ENCODE peak calls at places on chromosomes 11 and 22, in nine cellular contexts. One of them, this sample, is unnamed.

GRCh38 chr11:72583177-72583553 is 91.1 kb downstream of the PDE2A start:
- DNase-seq in HT1080: no peak
- DNase-seq in stimulated activated CD4-positive, alpha-beta T cell treated with anti-CD3 and anti-CD28 coated beads, Interleukin-4, amount 100 ng/mL, for 1 hour: no peak
- DNase-seq in immature natural killer cell: no peak
- DNase-seq in nucleus accumbens: no peak
- DNase-seq in naive thymus-derived CD8-positive, alpha-beta T cell: no peak
- DNase-seq in sigmoid colon: peak
- DNase-seq in fibroblast of the aortic adventitia: no peak
- DNase-seq in fibroblast of lung: no peak
- DNase-seq in this sample: no peak

GRCh38 chr22:39808087-39808486 is 85.5 kb downstream of the ENTHD1 start:
- DNase-seq in nucleus accumbens: no peak
- DNase-seq in naive thymus-derived CD8-positive, alpha-beta T cell: no peak
- DNase-seq in HT1080: peak
- DNase-seq in fibroblast of lung: no peak
- DNase-seq in fibroblast of the aortic adventitia: peak
- DNase-seq in immature natural killer cell: no peak
- DNase-seq in sigmoid colon: no peak
- DNase-seq in stimulated activated CD4-positive, alpha-beta T cell treated with anti-CD3 and anti-CD28 coated beads, Interleukin-4, amount 100 ng/mL, for 1 hour: peak
- DNase-seq in this sample: no peak

GRCh38 chr22:19022755-19023154 is 86.7 kb upstream of the PRODH start:
- DNase-seq in nucleus accumbens: no peak
- DNase-seq in HT1080: no peak
- DNase-seq in stimulated activated CD4-positive, alpha-beta T cell treated with anti-CD3 and anti-CD28 coated beads, Interleukin-4, amount 100 ng/mL, for 1 hour: no peak
- DNase-seq in fibroblast of the aortic adventitia: no peak
- DNase-seq in fibroblast of lung: no peak
- DNase-seq in naive thymus-derived CD8-positive, alpha-beta T cell: no peak
- DNase-seq in sigmoid colon: no peak
- DNase-seq in immature natural killer cell: no peak
- DNase-seq in this sample: no peak

GRCh38 chr22:30506507-30506968 is 1.0 kb upstream of the SEC14L4 start:
- DNase-seq in naive thymus-derived CD8-positive, alpha-beta T cell: no peak
- DNase-seq in HT1080: no peak
- DNase-seq in stimulated activated CD4-positive, alpha-beta T cell treated with anti-CD3 and anti-CD28 coated beads, Interleukin-4, amount 100 ng/mL, for 1 hour: no peak
- DNase-seq in fibroblast of lung: no peak
- DNase-seq in nucleus accumbens: no peak
- DNase-seq in immature natural killer cell: no peak
- DNase-seq in fibroblast of the aortic adventitia: no peak
- DNase-seq in sigmoid colon: no peak
- DNase-seq in this sample: no peak

GRCh38 chr11:8022876-8023275 is 35.7 kb downstream of the EIF3F start:
- DNase-seq in sigmoid colon: no peak
- DNase-seq in nucleus accumbens: no peak
- DNase-seq in HT1080: no peak
- DNase-seq in stimulated activated CD4-positive, alpha-beta T cell treated with anti-CD3 and anti-CD28 coated beads, Interleukin-4, amount 100 ng/mL, for 1 hour: no peak
- DNase-seq in fibroblast of the aortic adventitia: no peak
- DNase-seq in immature natural killer cell: no peak
- DNase-seq in fibroblast of lung: no peak
- DNase-seq in naive thymus-derived CD8-positive, alpha-beta T cell: no peak
- DNase-seq in this sample: no peak

GRCh38 chr11:115525600-115526006 is 21.4 kb upstream of the CADM1 start:
- DNase-seq in sigmoid colon: no peak
- DNase-seq in fibroblast of the aortic adventitia: no peak
- DNase-seq in fibroblast of lung: no peak
- DNase-seq in immature natural killer cell: no peak
- DNase-seq in naive thymus-derived CD8-positive, alpha-beta T cell: no peak
- DNase-seq in stimulated activated CD4-positive, alpha-beta T cell treated with anti-CD3 and anti-CD28 coated beads, Interleukin-4, amount 100 ng/mL, for 1 hour: no peak
- DNase-seq in nucleus accumbens: no peak
- DNase-seq in HT1080: no peak
- DNase-seq in this sample: no peak

GRCh38 chr22:39135092-39135896 is 17.2 kb downstream of the CBX7 start:
- DNase-seq in immature natural killer cell: peak
- DNase-seq in nucleus accumbens: no peak
- DNase-seq in fibroblast of the aortic adventitia: no peak
- DNase-seq in sigmoid colon: peak
- DNase-seq in naive thymus-derived CD8-positive, alpha-beta T cell: peak
- DNase-seq in stimulated activated CD4-positive, alpha-beta T cell treated with anti-CD3 and anti-CD28 coated beads, Interleukin-4, amount 100 ng/mL, for 1 hour: peak
- DNase-seq in fibroblast of lung: peak
- DNase-seq in HT1080: peak
- DNase-seq in this sample: no peak

GRCh38 chr11:122910775-122911174 is 28.2 kb downstream of the JHY start:
- DNase-seq in stimulated activated CD4-positive, alpha-beta T cell treated with anti-CD3 and anti-CD28 coated beads, Interleukin-4, amount 100 ng/mL, for 1 hour: no peak
- DNase-seq in naive thymus-derived CD8-positive, alpha-beta T cell: no peak
- DNase-seq in sigmoid colon: no peak
- DNase-seq in nucleus accumbens: no peak
- DNase-seq in fibroblast of the aortic adventitia: peak
- DNase-seq in fibroblast of lung: peak
- DNase-seq in HT1080: no peak
- DNase-seq in immature natural killer cell: no peak
- DNase-seq in this sample: no peak

GRCh38 chr22:39220897-39221850 is 23.6 kb downstream of the PDGFB start:
- DNase-seq in sigmoid colon: peak
- DNase-seq in naive thymus-derived CD8-positive, alpha-beta T cell: no peak
- DNase-seq in HT1080: no peak
- DNase-seq in nucleus accumbens: no peak
- DNase-seq in immature natural killer cell: no peak
- DNase-seq in stimulated activated CD4-positive, alpha-beta T cell treated with anti-CD3 and anti-CD28 coated beads, Interleukin-4, amount 100 ng/mL, for 1 hour: no peak
- DNase-seq in fibroblast of lung: peak
- DNase-seq in fibroblast of the aortic adventitia: peak
- DNase-seq in this sample: no peak

GRCh38 chr11:92480519-92480918 is 255.9 kb downstream of the FAT3 start:
- DNase-seq in fibroblast of the aortic adventitia: no peak
- DNase-seq in immature natural killer cell: no peak
- DNase-seq in fibroblast of lung: peak
- DNase-seq in nucleus accumbens: no peak
- DNase-seq in stimulated activated CD4-positive, alpha-beta T cell treated with anti-CD3 and anti-CD28 coated beads, Interleukin-4, amount 100 ng/mL, for 1 hour: no peak
- DNase-seq in sigmoid colon: no peak
- DNase-seq in HT1080: no peak
- DNase-seq in naive thymus-derived CD8-positive, alpha-beta T cell: no peak
- DNase-seq in this sample: no peak

GRCh38 chr11:92324890-92325289 is 100.3 kb downstream of the FAT3 start:
- DNase-seq in stimulated activated CD4-positive, alpha-beta T cell treated with anti-CD3 and anti-CD28 coated beads, Interleukin-4, amount 100 ng/mL, for 1 hour: no peak
- DNase-seq in sigmoid colon: no peak
- DNase-seq in naive thymus-derived CD8-positive, alpha-beta T cell: no peak
- DNase-seq in immature natural killer cell: no peak
- DNase-seq in fibroblast of lung: no peak
- DNase-seq in HT1080: no peak
- DNase-seq in nucleus accumbens: no peak
- DNase-seq in fibroblast of the aortic adventitia: no peak
- DNase-seq in this sample: no peak